ENCODE peak calls at places on chromosomes 13 and 19, in eight cellular contexts. F is lower lobe of right lung; R is AG04450; W is MM.1S; E is left ventricle myocardium inferior; Y is naive thymus-derived CD4-positive, alpha-beta T cell; C is CD8-positive, alpha-beta memory T cell; S is heart right ventricle. T is an unnamed sample.
A peak's percentile ranks its signal among the peaks of the same experiment; 100 is the strongest.

GRCh38 chr13:76425930-76426329 is 460.3 kb downstream of the KCTD12 start:
- DNase-seq in C (no peak), F (no peak), W (no peak), Y (no peak), R (peak; percentile 78), S (no peak), E (no peak), T (no peak)

GRCh38 chr13:110265682-110266430 is 41.1 kb downstream of the COL4A1 start:
- DNase-seq in R (no peak), Y (no peak), E (peak; percentile 62), S (peak; percentile 60), C (no peak), F (no peak), W (no peak), T (peak; percentile 92)

GRCh38 chr19:35712910-35713845 is 4.6 kb upstream of the KMT2B start:
- DNase-seq in E (no peak), Y (no peak), C (peak; percentile 62), F (no peak), W (no peak), S (no peak), R (no peak), T (no peak)

GRCh38 chr13:28755546-28755870 is 36.7 kb upstream of the SLC46A3 start:
- DNase-seq in Y (no peak), W (no peak), S (no peak), R (no peak), F (no peak), E (no peak), C (no peak), T (no peak)

GRCh38 chr13:107124129-107124718 is 556.3 kb upstream of the ARGLU1 start:
- DNase-seq in R (no peak), E (no peak), Y (no peak), W (peak; percentile 25), S (no peak), C (no peak), F (no peak), T (no peak)

GRCh38 chr19:52188822-52189744 is 769 bp upstream of the PPP2R1A start:
- DNase-seq in E (peak; percentile 83), R (peak; percentile 30), F (peak; percentile 99), C (no peak), W (no peak), S (peak; percentile 99), Y (peak; percentile 89), T (peak; percentile 100)

GRCh38 chr19:46373573-46374359 is 26.9 kb downstream of the PPP5C start:
- DNase-seq in S (peak; percentile 84), C (no peak), W (no peak), R (no peak), E (peak; percentile 85), F (peak; percentile 93), Y (no peak), T (peak; percentile 65)

GRCh38 chr13:98451676-98452105 is 125.2 kb downstream of the STK24 start:
- DNase-seq in C (no peak), W (no peak), S (no peak), Y (no peak), F (no peak), E (peak; percentile 38), R (no peak), T (peak; percentile 80)

GRCh38 chr13:33676700-33677048 is 141.3 kb upstream of the RFC3 start:
- DNase-seq in Y (no peak), S (peak; percentile 30), R (peak; percentile 1), W (no peak), E (peak; percentile 31), F (peak; percentile 50), C (no peak), T (peak; percentile 59)

GRCh38 chr19:40960062-40960685 is 30.9 kb upstream of the CYP2B6 start:
- DNase-seq in W (no peak), S (no peak), C (no peak), Y (no peak), F (no peak), E (no peak), R (no peak), T (no peak)

GRCh38 chr19:16429759-16430091 is 42.0 kb downstream of the EPS15L1 start:
- DNase-seq in W (no peak), F (no peak), C (no peak), E (no peak), R (no peak), Y (no peak), S (no peak), T (no peak)

GRCh38 chr19:47447470-47448359 is 24.0 kb downstream of the SLC8A2 start:
- DNase-seq in F (peak; percentile 70), R (no peak), C (peak; percentile 62), E (peak; percentile 25), W (no peak), Y (peak; percentile 55), S (peak; percentile 36), T (peak; percentile 65)

GRCh38 chr19:44748426-44749254 is at the start of gene BCL3:
- DNase-seq in Y (peak; percentile 67), W (peak; percentile 86), S (peak; percentile 84), C (peak; percentile 86), R (no peak), F (peak; percentile 86), E (peak; percentile 82), T (peak; percentile 94)

GRCh38 chr19:48968179-48968661 is 3.1 kb downstream of the FTL start:
- DNase-seq in Y (no peak), C (no peak), E (no peak), W (no peak), R (no peak), S (no peak), F (no peak), T (no peak)

DNA sequence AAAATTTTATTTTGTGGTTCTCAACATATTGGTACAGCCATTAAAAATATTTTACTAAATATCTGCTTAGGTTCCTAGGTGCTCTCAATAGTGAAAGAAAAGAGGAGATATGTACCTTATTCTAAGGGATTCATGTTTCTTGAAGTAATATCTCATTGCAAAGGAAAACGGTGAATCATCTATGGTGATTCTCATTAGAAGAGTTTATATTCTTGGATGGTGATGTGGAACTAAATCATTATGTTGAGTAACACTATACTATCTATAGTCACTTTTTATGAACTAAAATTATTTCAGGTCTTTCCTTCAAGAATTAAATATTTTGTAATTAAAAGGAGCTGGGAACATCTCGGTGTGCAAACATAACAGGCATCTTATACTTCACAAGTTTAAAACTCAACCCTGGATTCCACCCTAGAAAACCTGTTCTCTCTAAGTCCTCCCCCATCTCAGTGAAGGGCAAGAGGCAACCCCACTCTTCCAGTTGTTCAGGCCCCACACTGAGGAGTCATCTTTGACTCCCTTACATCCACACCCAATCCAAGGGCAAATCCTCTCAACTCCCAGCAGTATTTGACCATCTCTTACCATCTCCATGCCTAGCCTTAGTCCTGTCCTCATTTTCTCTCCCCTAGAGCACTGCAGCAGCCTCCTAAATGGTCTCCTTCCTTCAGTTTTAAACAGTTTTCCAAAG is 140.1 kb downstream of the RGCC start:
- DNase-seq in S (no peak), Y (no peak), F (no peak), R (no peak), W (no peak), C (no peak), E (no peak), T (no peak)
- H3K4me3 ChIP-seq in S (no peak overlapping the region), Y (no peak overlapping the region), F (no peak overlapping the region), R (no peak overlapping the region), W (no peak overlapping the region), C (no peak overlapping the region), E (no peak overlapping the region), T (no peak overlapping the region)

GRCh38 chr19:10519421-10519820 is 2.2 kb upstream of the S1PR5 start:
- DNase-seq in W (no peak), E (no peak), C (no peak), Y (no peak), F (no peak), S (no peak), R (no peak), T (no peak)

GRCh38 chr19:10516671-10517286 is 468 bp downstream of the S1PR5 start:
- DNase-seq in S (no peak), Y (no peak), R (no peak), W (no peak), C (peak; percentile 56), F (no peak), E (no peak), T (no peak)

GRCh38 chr19:10517361-10517759 is at the start of gene S1PR5:
- DNase-seq in S (peak; percentile 21), E (no peak), F (no peak), C (peak; percentile 53), R (no peak), W (no peak), Y (no peak), T (peak; percentile 72)

GRCh38 chr19:10517760-10518443 is 655 bp upstream of the S1PR5 start:
- DNase-seq in R (no peak), C (peak; percentile 69), W (no peak), Y (no peak), S (peak; percentile 31), F (no peak), E (no peak), T (no peak)

DNA sequence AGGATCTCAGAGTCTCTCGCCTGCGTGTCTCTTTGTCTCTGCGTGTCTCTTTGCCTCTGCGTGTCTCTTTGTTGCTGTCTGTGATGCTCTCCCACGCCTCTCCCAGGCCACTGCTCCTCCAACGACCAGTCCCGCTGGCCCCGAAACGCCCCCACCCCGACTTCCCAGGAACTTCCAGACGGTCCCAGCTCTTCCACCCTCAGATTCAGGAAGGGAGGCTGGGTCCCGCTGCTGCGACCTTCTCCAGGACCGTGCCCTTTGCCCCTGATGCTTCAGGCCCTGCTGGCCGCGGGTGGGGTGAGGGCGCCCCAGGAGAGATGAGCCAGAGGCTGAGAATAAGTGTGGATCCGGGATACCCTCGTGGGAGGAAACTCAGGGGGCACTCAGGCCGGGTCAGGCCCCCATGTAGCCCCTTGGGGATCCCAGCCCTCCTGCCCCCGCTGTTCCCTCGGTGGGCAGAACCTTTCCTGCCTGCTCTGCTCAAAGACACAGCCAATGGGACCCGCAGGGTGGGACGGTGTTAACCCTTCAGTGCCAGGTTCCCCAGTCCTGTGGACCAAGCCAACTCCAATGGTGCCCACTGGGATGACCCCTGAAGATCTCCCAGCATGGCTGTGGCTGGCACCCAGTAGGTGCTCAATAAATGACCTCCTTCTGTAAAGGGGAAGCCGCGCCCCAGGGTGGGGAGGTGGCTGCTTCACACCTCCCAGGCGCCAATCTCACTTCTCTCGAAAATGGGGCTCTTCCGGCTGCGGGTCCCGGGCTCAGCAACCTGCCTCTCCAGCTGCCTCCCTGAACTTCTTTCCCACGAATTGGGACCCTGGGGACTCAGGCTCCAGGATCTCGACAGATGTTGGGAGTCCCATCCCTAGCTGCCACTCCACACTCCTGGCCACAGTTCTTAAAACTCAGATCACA is 1.5 kb upstream of the S1PR5 start:
- DNase-seq in S (no peak), R (no peak), W (no peak), E (no peak), F (no peak), Y (no peak), C (peak; percentile 54), T (no peak)
- H3K27me3 ChIP-seq in S (peaks cover 50% of the 10 kb centered on the region), R (peaks cover 41% of the 10 kb centered on the region), W (peaks cover 64% of the 10 kb centered on the region), E (peaks cover 82% of the 10 kb centered on the region), F (peaks cover 72% of the 10 kb centered on the region), Y (peaks cover 17% of the 10 kb centered on the region), C (peaks cover 21% of the 10 kb centered on the region), T (no peaks in the 10 kb centered on the region)

GRCh38 chr19:56683119-56683518 is 11.6 kb upstream of the ZNF835 start:
- DNase-seq in C (no peak), W (no peak), E (no peak), F (no peak), Y (no peak), R (no peak), S (no peak), T (no peak)
- H3K9me3 ChIP-seq in C (no peaks in the 10 kb centered on the region), W (no peaks in the 10 kb centered on the region), E (no peaks in the 10 kb centered on the region), F (no peaks in the 10 kb centered on the region), Y (peaks cover 9% of the 10 kb centered on the region), R (peaks cover 55% of the 10 kb centered on the region), S (no peaks in the 10 kb centered on the region), T (no peaks in the 10 kb centered on the region)

DNA sequence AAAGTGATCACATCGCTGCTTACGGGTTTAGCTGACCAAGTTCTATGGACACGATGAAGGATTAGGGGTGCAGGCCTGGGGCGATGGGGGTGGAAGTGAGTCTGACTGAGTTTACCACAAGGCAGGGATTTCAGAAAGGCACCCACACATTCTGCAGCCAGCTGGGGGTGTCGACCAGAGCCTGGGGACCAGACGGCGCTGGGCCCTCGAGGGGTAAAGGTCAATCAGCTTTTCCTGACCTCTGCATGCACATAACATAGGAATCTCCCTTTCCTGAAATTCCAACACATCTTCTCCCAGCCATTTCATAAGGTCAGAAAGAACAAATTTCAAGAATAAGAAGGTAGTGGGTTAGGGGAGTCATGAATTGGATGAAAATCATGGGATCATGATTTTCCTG is 92.0 kb downstream of the ZNF536 start:
- DNase-seq in W (no peak), R (no peak), S (no peak), Y (no peak), C (no peak), E (no peak), F (no peak), T (no peak)
- H3K4me3 ChIP-seq in W (no peak overlapping the region), R (no peak overlapping the region), S (no peak overlapping the region), Y (no peak overlapping the region), C (no peak overlapping the region), E (no peak overlapping the region), F (no peak overlapping the region), T (no peak overlapping the region)

T was measured in right cardiac atrium.